ENCODE peak calls at places on chromosomes 16 and 17, in six cellular contexts. F is fibroblast of the conjunctiva; O is activated T-cell treated with anti-CD3 and anti-CD28 coated beads, Interleukin-2, amount 50 U/mL, for 48 hours; V is non-pigmented ciliary epithelial cell; D is NCI-H1436; S is H54. C is an unnamed sample.
A peak's percentile ranks its signal among the peaks of the same experiment; 100 is the strongest.

GRCh38 chr16:16102738-16103137 is 120.6 kb downstream of the ABCC6 start:
- DNase-seq in D (no peak), S (no peak), O (no peak), V (no peak), F (no peak), C (no peak)

GRCh38 chr16:68382296-68382718 is 66.0 kb downstream of the SMPD3 start:
- DNase-seq in F (no peak), S (no peak), D (no peak), V (no peak), O (no peak), C (no peak)

GRCh38 chr17:49267912-49268311 is 37.3 kb upstream of the PHOSPHO1 start:
- DNase-seq in S (no peak), F (no peak), D (no peak), V (no peak), O (no peak), C (no peak)

GRCh38 chr17:41538565-41538991 is 10.5 kb upstream of the KRT19 start:
- DNase-seq in V (no peak), S (no peak), F (no peak), D (no peak), O (no peak), C (peak; percentile 63)

GRCh38 chr17:33647976-33648375 is 354.9 kb upstream of the ASIC2 start:
- DNase-seq in S (no peak), V (no peak), D (no peak), O (no peak), F (no peak), C (peak; percentile 30)

GRCh38 chr16:87006789-87007745 is 310.1 kb downstream of the C16orf95 start:
- DNase-seq in O (no peak), S (no peak), F (no peak), V (no peak), D (no peak), C (no peak)

GRCh38 chr17:56593073-56593740 is at the start of gene NOG:
- DNase-seq in F (peak; percentile 42), S (peak; percentile 78), D (peak; percentile 39), O (peak; percentile 47), V (no peak), C (peak; percentile 67)

GRCh38 chr17:61974115-61974514 is 46.3 kb upstream of the INTS2 start:
- DNase-seq in D (no peak), S (no peak), F (no peak), O (no peak), V (no peak), C (no peak)

GRCh38 chr16:56357291-56357764 is 68.0 kb downstream of the AMFR start:
- DNase-seq in F (peak; percentile 8), S (peak; percentile 51), D (no peak), V (peak; percentile 27), O (peak; percentile 33), C (peak; percentile 30)

C was measured in RWPE1.